ENCODE peak calls at places on chromosomes 16 and 17, in nine cellular contexts. I, Q, X, H, B, D, R, Y and C are unnamed samples. For H3K4me1, H3K27me3 and H3K9me3, the result is how much of the 10 kb centered on the place peaks cover.

GRCh38 chr17:8151120-8151640 is 1.0 kb downstream of the PER1 start:
- DNase-seq in I (peak), Q (peak), X (peak), H (peak), B (peak), D (peak), R (peak), Y (peak), C (peak)

GRCh38 chr17:50153650-50154575 is 3.4 kb upstream of the PPP1R9B start:
- DNase-seq in I (no peak), Q (peak), X (peak), H (peak), B (no peak), D (no peak), R (peak), Y (no peak), C (peak)

GRCh38 chr16:72099377-72099818 is 5.8 kb downstream of the DHX38 start:
- DNase-seq in I (peak), Q (peak), X (peak), H (no peak), B (peak), D (peak), R (peak), Y (peak), C (peak)

GRCh38 chr17:2395258-2396170 is 5.3 kb downstream of the MNT start:
- DNase-seq in I (no peak), Q (peak), X (no peak), H (peak), B (no peak), D (no peak), R (peak), Y (no peak), C (peak)

GRCh38 chr16:8867483-8868271 is 1.1 kb downstream of the CARHSP1 start:
- DNase-seq in I (peak), Q (peak), X (peak), H (peak), B (peak), D (peak), R (no peak), Y (no peak), C (peak)

GRCh38 chr17:10743316-10744009 is 13.6 kb upstream of the TMEM220 start:
- DNase-seq in I (no peak), Q (no peak), X (no peak), H (no peak), B (no peak), D (no peak), R (no peak), Y (peak), C (no peak)

GRCh38 chr17:73191443-73192218 is 1.2 kb upstream of the COG1 start:
- DNase-seq in I (peak), Q (peak), X (peak), H (peak), B (peak), D (peak), R (peak), Y (peak), C (peak)

GRCh38 chr16:87839542-87840461 is 29.5 kb downstream of the SLC7A5 start:
- DNase-seq in I (no peak), Q (no peak), X (no peak), H (no peak), B (no peak), D (no peak), R (no peak), Y (no peak), C (no peak)

GRCh38 chr16:84115919-84116719 is 623 bp downstream of the MBTPS1 start:
- DNase-seq in I (no peak), Q (peak), X (peak), H (no peak), B (no peak), D (no peak), R (peak), Y (peak), C (no peak)

GRCh38 chr17:40518401-40519088 is 17.1 kb upstream of the TNS4 start:
- DNase-seq in I (no peak), Q (no peak), X (no peak), H (no peak), B (no peak), D (no peak), R (no peak), Y (no peak), C (no peak)

GRCh38 chr16:64702415-64702814 is 419.4 kb downstream of the CDH11 start:
- DNase-seq in I (no peak), Q (no peak), X (no peak), H (no peak), B (no peak), D (no peak), R (no peak), Y (no peak), C (no peak)

GRCh38 chr17:76161113-76161512 is 20.1 kb upstream of the FOXJ1 start:
- DNase-seq in I (no peak), Q (peak), X (no peak), H (no peak), B (no peak), D (no peak), R (no peak), Y (no peak), C (no peak)

GRCh38 chr16:67104845-67105244 is 4.9 kb upstream of the PHAF1 start:
- DNase-seq in I (no peak), Q (no peak), X (no peak), H (no peak), B (no peak), D (no peak), R (peak), Y (no peak), C (no peak)

GRCh38 chr17:74738051-74738996 is 1.3 kb downstream of the RAB37 start:
- DNase-seq in I (no peak), Q (no peak), X (peak), H (peak), B (peak), D (no peak), R (peak), Y (peak), C (no peak)

GRCh38 chr17:20263595-20263994 is 203.7 kb downstream of the LGALS9B start:
- DNase-seq in I (no peak), Q (no peak), X (no peak), H (no peak), B (peak), D (peak), R (no peak), Y (peak), C (no peak)

GRCh38 chr16:50267651-50268050 is 1.3 kb downstream of the ADCY7 start:
- DNase-seq in I (no peak), Q (no peak), X (no peak), H (peak), B (no peak), D (no peak), R (no peak), Y (no peak), C (peak)

GRCh38 chr16:88405325-88406060 is 22.7 kb downstream of the ZNF469 start:
- DNase-seq in I (no peak), Q (no peak), X (peak), H (peak), B (no peak), D (no peak), R (no peak), Y (peak), C (peak)

GRCh38 chr16:84514874-84515835 is 10.7 kb upstream of the MEAK7 start:
- DNase-seq in I (peak), Q (no peak), X (peak), H (peak), B (no peak), D (no peak), R (no peak), Y (no peak), C (no peak)

GRCh38 chr17:57586099-57586702 is 158.9 kb downstream of the CCDC182 start:
- DNase-seq in I (no peak), Q (no peak), X (no peak), H (no peak), B (no peak), D (peak), R (no peak), Y (no peak), C (peak)

GRCh38 chr16:56189990-56190902 is 1.0 kb upstream of the GNAO1 start:
- DNase-seq in I (peak), Q (no peak), X (no peak), H (no peak), B (no peak), D (no peak), R (no peak), Y (peak), C (peak)

GRCh38 chr16:9256196-9256595 is 164.8 kb downstream of the HAPSTR1 start:
- DNase-seq in I (peak), Q (peak), X (peak), H (no peak), B (peak), D (peak), R (peak), Y (no peak), C (peak)

GRCh38 chr17:50144845-50145531 is 5.5 kb downstream of the PPP1R9B start:
- DNase-seq in I (no peak), Q (no peak), X (peak), H (no peak), B (no peak), D (no peak), R (no peak), Y (no peak), C (no peak)

GRCh38 chr16:4021070-4021779 is 95.0 kb downstream of the ADCY9 start:
- DNase-seq in I (no peak), Q (no peak), X (peak), H (no peak), B (no peak), D (no peak), R (peak), Y (no peak), C (no peak)

GRCh38 chr17:7173687-7174602 is 5.2 kb downstream of the ASGR1 start:
- DNase-seq in I (peak), Q (peak), X (peak), H (peak), B (no peak), D (peak), R (peak), Y (no peak), C (no peak)

GRCh38 chr17:38893612-38894011 is 23.8 kb downstream of the LASP1 start:
- DNase-seq in I (peak), Q (no peak), X (no peak), H (peak), B (no peak), D (no peak), R (peak), Y (no peak), C (no peak)

GRCh38 chr17:37710344-37710886 is 34.4 kb downstream of the HNF1B start:
- DNase-seq in I (peak), Q (peak), X (peak), H (peak), B (no peak), D (peak), R (peak), Y (peak), C (peak)

GRCh38 chr16:85326113-85326793 is 214.0 kb upstream of the CIBAR2 start:
- DNase-seq in I (no peak), Q (no peak), X (no peak), H (no peak), B (no peak), D (peak), R (no peak), Y (peak), C (no peak)

GRCh38 chr16:84700518-84701277 is 898 bp downstream of the USP10 start:
- DNase-seq in I (peak), Q (peak), X (no peak), H (no peak), B (no peak), D (peak), R (peak), Y (peak), C (peak)

GRCh38 chr16:83915081-83915480 is 16.2 kb downstream of the MLYCD start:
- DNase-seq in I (no peak), Q (no peak), X (no peak), H (no peak), B (no peak), D (no peak), R (no peak), Y (no peak), C (no peak)

DNA sequence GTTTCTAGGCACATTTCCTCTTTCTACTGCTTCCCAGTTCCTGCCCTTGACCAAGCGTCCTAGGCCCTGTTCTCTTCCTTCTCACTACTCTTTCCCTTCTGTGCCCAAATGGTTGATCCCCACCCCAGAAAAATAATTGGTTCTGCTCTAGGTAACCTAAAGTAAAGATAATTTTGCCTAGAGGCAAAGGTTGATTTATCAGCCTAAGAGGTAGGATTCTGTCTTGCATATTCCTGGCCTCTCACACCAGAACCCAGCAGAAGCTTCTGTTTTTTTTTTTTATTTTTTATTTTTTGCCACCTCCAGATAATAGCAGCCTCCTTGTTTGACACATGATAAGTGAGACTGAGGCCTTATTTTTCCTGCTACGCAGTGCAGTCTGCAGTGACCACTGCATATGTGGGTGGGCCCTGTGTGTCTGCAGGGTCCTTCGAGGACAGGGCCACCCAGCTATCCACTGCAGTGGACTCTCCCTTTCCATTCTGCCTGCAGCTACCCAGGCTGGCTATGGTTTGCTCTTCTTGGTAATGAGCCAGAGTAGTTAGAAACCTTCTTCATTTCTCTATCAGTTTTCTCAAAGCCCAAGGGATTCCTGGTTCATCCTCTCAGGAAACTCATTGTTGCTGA is 711 bp downstream of the PIPOX start:
- DNase-seq in I (no peak), Q (no peak), X (no peak), H (no peak), B (peak), D (peak), R (peak), Y (no peak), C (no peak)
- H3K4me1 ChIP-seq in I (under half), Q (under half), X (under half), H (under half), B (half or more), D (half or more), R (under half), Y (under half), C (under half)

DNA sequence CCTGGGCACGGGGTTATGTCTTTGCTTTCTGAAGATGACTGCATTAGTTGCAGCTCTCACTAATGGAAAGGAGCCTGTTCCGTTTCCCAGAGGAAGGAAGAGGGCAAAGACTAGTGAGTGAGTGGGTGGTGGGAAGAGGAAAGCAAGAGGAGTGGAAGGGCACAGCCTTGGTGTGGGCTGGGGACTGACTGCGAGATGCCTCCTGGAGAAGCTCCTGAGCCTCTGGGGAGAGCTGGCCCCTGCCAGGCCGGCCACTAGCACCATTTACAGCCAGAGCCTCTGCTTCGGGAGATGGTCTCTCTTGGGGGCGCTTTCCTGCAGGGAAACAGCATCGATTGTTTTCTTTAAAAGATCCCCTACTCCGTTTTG is 825 bp upstream of the RHBDL3 start:
- DNase-seq in I (peak), Q (no peak), X (no peak), H (no peak), B (no peak), D (no peak), R (no peak), Y (no peak), C (no peak)
- H3K27me3 ChIP-seq in I (half or more), Q (under half), X (under half), H (under half), B (under half), D (under half), R (under half), Y (half or more), C (under half)

DNA sequence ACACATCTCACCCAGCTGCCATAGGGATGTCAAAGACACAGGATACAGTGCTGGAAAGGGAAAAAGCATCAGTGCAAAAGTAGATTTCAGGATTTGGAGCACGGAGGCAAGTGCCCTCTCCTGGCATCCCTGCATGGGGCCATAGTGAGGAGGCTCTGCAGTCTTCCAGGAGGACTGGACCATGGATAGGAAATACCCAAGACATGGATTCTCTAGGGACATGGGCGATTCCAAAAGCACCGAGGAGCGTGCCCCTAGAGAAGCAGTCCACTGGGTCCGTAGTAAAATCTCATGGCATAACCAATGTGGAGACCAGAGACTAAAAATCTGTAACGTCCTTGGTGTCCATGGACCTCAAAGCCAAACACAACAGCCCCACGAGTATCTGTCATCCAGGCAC is 818.2 kb downstream of the KCNJ18 start:
- DNase-seq in I (no peak), Q (no peak), X (no peak), H (no peak), B (peak), D (no peak), R (no peak), Y (no peak), C (no peak)
- H3K9me3 ChIP-seq in I (under half), Q (under half), X (half or more), H (under half), B (under half), D (under half), R (under half), Y (under half), C (under half)

DNA sequence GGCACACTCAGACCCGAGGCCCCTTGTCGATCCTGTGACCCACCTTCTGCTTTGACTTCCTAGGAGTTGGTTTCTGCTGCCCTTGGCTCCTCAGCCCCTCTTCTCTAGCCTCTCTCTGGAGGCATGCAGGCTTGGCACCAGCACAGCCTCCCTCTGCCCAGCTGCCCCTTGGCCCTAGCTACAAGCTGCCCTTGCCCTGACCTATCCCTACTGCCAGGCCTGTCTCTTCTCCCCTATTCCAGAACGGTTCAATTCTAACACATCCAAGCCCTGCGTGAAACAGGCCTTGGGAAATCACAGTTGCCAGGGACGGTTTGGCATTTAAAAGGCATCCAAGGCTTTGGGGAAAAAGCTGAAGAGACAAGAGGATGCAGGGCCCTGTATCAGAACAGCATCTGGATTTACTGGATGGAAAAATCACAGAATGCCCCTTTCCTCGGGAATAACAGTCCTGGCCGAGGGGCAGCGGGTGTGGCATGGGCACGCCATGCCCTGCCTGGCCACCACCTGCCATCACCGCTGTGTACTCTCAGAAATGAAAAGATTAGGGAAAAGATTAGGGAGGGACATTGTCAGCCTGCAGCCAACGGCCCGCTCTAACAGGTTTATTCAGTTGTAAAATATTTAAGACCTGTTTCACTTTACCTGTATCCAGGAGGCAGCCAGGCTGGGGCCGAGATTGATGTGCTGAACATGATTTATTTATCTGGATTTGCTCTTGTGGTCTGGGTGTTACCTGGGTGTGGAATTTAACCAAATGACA is 15.8 kb downstream of the RAI1 start:
- DNase-seq in I (no peak), Q (no peak), X (peak), H (no peak), B (no peak), D (no peak), R (peak), Y (no peak), C (no peak)
- H3K4me1 ChIP-seq in I (half or more), Q (half or more), X (half or more), H (under half), B (under half), D (half or more), R (half or more), Y (under half), C (under half)